ENCODE peak calls at places on chromosomes 3 and 15, in six cellular contexts. M is tibial artery; O is aorta; B is psoas muscle; A is heart left ventricle; F is effector memory CD4-positive, alpha-beta T cell. Q is an unnamed sample.

GRCh38 chr3:10581251-10581650 is 75.9 kb upstream of the ATP2B2 start:
- DNase-seq in M (no peak), O (no peak), B (no peak), A (no peak), F (no peak), Q (no peak)

GRCh38 chr15:61199681-61200080 is 29.4 kb downstream of the RORA start:
- DNase-seq in M (no peak), O (no peak), B (no peak), A (no peak), F (no peak), Q (no peak)

GRCh38 chr15:36954486-36954885 is 145.9 kb downstream of the MEIS2 start:
- DNase-seq in M (no peak), O (no peak), B (no peak), A (no peak), F (no peak), Q (no peak)

GRCh38 chr3:196315821-196316220 is 2.2 kb downstream of the DYNLT2B start:
- DNase-seq in M (no peak), O (no peak), B (no peak), A (no peak), F (no peak), Q (no peak)

GRCh38 chr15:25545889-25546288 is 107.1 kb upstream of the UBE3A start:
- DNase-seq in M (no peak), O (no peak), B (no peak), A (no peak), F (no peak), Q (no peak)

GRCh38 chr3:177195242-177195940 is 1.9 kb downstream of the TBL1XR1 start:
- DNase-seq in M (no peak), O (no peak), B (no peak), A (no peak), F (no peak), Q (peak; percentile 53)

GRCh38 chr3:188294823-188295487 is 141.0 kb downstream of the LPP start:
- DNase-seq in M (no peak), O (no peak), B (no peak), A (no peak), F (no peak), Q (no peak)

GRCh38 chr15:61364871-61365270 is 135.8 kb upstream of the RORA start:
- DNase-seq in M (no peak), O (peak; percentile 32), B (no peak), A (no peak), F (no peak), Q (peak; percentile 48)

GRCh38 chr3:51967384-51968174 is at the start of gene PCBP4:
- DNase-seq in M (peak; percentile 87), O (peak; percentile 76), B (peak; percentile 76), A (peak; percentile 87), F (peak; percentile 31), Q (peak; percentile 96)

GRCh38 chr3:156024904-156025303 is 95.5 kb upstream of the KCNAB1 start:
- DNase-seq in M (no peak), O (no peak), B (no peak), A (no peak), F (no peak), Q (no peak)

GRCh38 chr15:52804526-52805081 is 14.5 kb upstream of the ONECUT1 start:
- DNase-seq in M (no peak), O (no peak), B (no peak), A (no peak), F (no peak), Q (peak; percentile 84)

GRCh38 chr3:193828477-193828876 is 235.5 kb downstream of the OPA1 start:
- DNase-seq in M (no peak), O (no peak), B (no peak), A (no peak), F (no peak), Q (no peak)

GRCh38 chr3:142646020-142646783 is 50.0 kb downstream of the PLS1 start:
- DNase-seq in M (no peak), O (no peak), B (no peak), A (no peak), F (no peak), Q (no peak)

GRCh38 chr15:39194431-39194830 is 386.4 kb upstream of the THBS1 start:
- DNase-seq in M (no peak), O (no peak), B (no peak), A (no peak), F (no peak), Q (no peak)

GRCh38 chr3:81923038-81923437 is 161.6 kb upstream of the GBE1 start:
- DNase-seq in M (no peak), O (no peak), B (no peak), A (no peak), F (no peak), Q (no peak)

GRCh38 chr15:89814112-89814742 is 425 bp downstream of the ANPEP start:
- DNase-seq in M (no peak), O (peak; percentile 53), B (no peak), A (no peak), F (no peak), Q (peak; percentile 84)

GRCh38 chr15:89810837-89811236 is 3.8 kb downstream of the ANPEP start:
- DNase-seq in M (no peak), O (no peak), B (no peak), A (no peak), F (no peak), Q (peak; percentile 36)

GRCh38 chr15:89812847-89813320 is 1.8 kb downstream of the ANPEP start:
- DNase-seq in M (no peak), O (no peak), B (no peak), A (peak; percentile 60), F (no peak), Q (no peak)

GRCh38 chr15:89813381-89814111 is 1.1 kb downstream of the ANPEP start:
- DNase-seq in M (no peak), O (peak; percentile 40), B (no peak), A (no peak), F (no peak), Q (peak; percentile 57)

DNA sequence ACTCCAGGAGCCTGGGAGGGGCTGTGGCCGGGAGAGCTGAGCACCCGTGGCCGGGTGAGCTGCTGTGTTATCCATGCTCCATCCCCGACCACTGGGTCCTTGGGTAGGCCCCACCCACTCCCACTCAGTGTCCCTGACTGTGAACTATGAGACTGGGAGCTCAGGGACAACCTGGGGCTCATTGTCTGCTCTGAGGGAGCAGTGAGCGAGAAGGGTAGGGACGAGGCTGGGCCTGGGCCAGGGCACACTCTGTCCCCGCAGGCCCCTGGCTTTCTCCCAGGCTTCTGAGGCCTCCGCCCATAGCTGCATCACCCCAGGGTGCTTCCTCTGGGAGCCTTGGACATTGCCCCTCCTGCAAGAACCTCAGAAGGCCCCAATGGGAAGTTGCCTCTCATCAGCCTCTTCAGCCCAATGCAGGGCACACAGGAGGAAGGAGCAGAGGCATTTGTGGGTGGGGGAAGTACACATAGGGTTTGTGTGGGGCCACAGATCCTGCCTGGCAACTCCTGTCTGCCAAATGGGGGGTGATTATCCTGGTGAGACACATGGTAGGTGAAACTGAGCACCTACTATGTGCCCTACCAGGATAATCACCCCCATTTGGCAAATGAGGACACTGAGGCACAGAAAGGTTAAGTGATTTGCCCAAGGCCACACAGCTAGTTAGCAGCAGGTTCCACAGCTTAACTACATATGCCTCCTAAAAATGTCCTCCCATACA is 2.4 kb downstream of the ANPEP start:
- DNase-seq in M (peak; percentile 87), O (peak; percentile 56), B (peak; percentile 66), A (peak; percentile 72), F (no peak), Q (no peak)
- H3K4me3 ChIP-seq in M (no peak overlapping the region), O (no peak overlapping the region), B (no peak overlapping the region), A (peak overlapping the region; percentile 69), F (no peak overlapping the region), Q (no peak overlapping the region)

GRCh38 chr3:114079761-114080160 is 23.2 kb downstream of the QTRT2 start:
- DNase-seq in M (no peak), O (no peak), B (no peak), A (no peak), F (no peak), Q (no peak)

GRCh38 chr3:114081022-114081421 is 24.5 kb downstream of the QTRT2 start:
- DNase-seq in M (no peak), O (no peak), B (no peak), A (no peak), F (no peak), Q (no peak)

GRCh38 chr3:114083112-114083511 is 26.6 kb downstream of the QTRT2 start:
- DNase-seq in M (no peak), O (no peak), B (no peak), A (no peak), F (no peak), Q (no peak)

GRCh38 chr3:114078126-114078525 is 21.6 kb downstream of the QTRT2 start:
- DNase-seq in M (no peak), O (no peak), B (no peak), A (no peak), F (no peak), Q (no peak)

GRCh38 chr3:114080201-114080600 is 23.7 kb downstream of the QTRT2 start:
- DNase-seq in M (no peak), O (no peak), B (no peak), A (no peak), F (no peak), Q (no peak)
- H3K36me3 ChIP-seq in M (peaks cover 49% of the 10 kb centered on the region), O (peaks cover 4% of the 10 kb centered on the region), B (peaks cover 96% of the 10 kb centered on the region), A (peaks cover 97% of the 10 kb centered on the region), F (peaks cover 55% of the 10 kb centered on the region), Q (peaks cover 30% of the 10 kb centered on the region)

GRCh38 chr3:128482857-128483656 is 9.9 kb downstream of the GATA2 start:
- DNase-seq in M (no peak), O (peak; percentile 59), B (peak; percentile 47), A (peak; percentile 63), F (no peak), Q (peak; percentile 86)

GRCh38 chr3:128482175-128482856 is 10.7 kb downstream of the GATA2 start:
- DNase-seq in M (no peak), O (no peak), B (peak; percentile 5), A (peak; percentile 47), F (no peak), Q (peak; percentile 59)

GRCh38 chr3:128484404-128485282 is 8.4 kb downstream of the GATA2 start:
- DNase-seq in M (no peak), O (peak; percentile 15), B (peak; percentile 4), A (peak; percentile 25), F (no peak), Q (peak; percentile 85)

GRCh38 chr3:128485283-128486156 is 7.5 kb downstream of the GATA2 start:
- DNase-seq in M (no peak), O (no peak), B (no peak), A (no peak), F (no peak), Q (peak; percentile 56)

DNA sequence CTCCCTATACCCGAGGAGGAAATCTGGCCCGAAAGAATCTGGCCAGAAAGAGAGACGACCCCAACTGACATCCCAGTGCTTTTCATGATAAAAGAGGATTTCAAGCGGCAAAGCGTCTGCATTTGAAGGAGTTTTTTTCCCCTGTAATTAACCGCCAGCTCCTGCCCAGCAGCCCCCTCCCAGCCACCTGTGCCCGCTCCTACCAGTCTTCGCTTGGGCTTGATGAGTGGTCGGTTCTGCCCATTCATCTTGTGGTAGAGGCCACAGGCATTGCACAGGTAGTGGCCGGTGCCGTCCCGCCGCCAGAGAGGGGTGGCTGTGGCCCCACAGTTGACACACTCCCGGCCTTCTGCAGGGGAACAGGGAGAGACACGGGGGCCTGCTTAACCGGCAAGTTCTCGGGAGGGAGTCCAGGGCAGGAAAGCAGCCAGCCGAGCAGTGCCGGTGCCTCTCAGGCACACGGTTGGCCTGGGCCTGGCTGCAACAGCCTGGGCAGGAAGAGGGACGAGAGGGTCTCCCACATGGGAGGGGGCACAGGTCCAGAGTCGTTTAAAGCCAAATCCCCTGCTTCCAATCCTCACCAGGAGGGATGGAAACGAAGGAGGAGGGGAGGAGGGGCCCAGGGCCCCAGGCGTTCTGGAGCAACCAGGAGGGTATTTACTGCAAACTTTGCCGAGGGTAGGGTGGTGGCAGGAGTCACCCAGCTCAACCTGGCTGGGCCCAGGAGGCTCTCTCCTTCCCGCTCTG is 9.2 kb downstream of the GATA2 start:
- DNase-seq in M (no peak), O (peak; percentile 38), B (peak; percentile 8), A (peak; percentile 62), F (no peak), Q (peak; percentile 79)
- H3K27me3 ChIP-seq in M (peaks cover 92% of the 10 kb centered on the region), O (no peaks in the 10 kb centered on the region), B (no peaks in the 10 kb centered on the region), A (peaks cover 86% of the 10 kb centered on the region), F (peaks cover 68% of the 10 kb centered on the region), Q (peaks cover 92% of the 10 kb centered on the region)

GRCh38 chr15:67825880-67826716 is 789 bp downstream of the SKOR1 start:
- DNase-seq in M (peak; percentile 55), O (no peak), B (no peak), A (no peak), F (no peak), Q (peak; percentile 79)
- H3K4me3 ChIP-seq in M (no peak overlapping the region), O (no peak overlapping the region), B (peak overlapping the region; percentile 32), A (peak overlapping the region; percentile 39), F (no peak overlapping the region), Q (peak overlapping the region; percentile 18)